ENCODE peak calls at places on chromosomes 3 and 15, in eight cellular contexts. K is adrenal gland, O is left lung, P is mammary epithelial cell, S is IMR-90, D is left ventricle myocardium inferior, Q is heart left ventricle, G is Panc1. V is an unnamed sample.

GRCh38 chr15:57665187-57665586 is 41.3 kb upstream of the POLR2M start:
- DNase-seq in G (no peak), P (no peak), Q (no peak), S (no peak), K (no peak), D (no peak), O (no peak), V (no peak)

GRCh38 chr3:46646700-46647099 is 34.4 kb downstream of the FAM240A start:
- DNase-seq in O (no peak), D (no peak), S (peak), G (no peak), Q (no peak), P (peak), K (peak), V (no peak)

GRCh38 chr3:133527306-133527705 is 46.2 kb upstream of the CDV3 start:
- DNase-seq in O (no peak), S (no peak), D (no peak), K (no peak), P (no peak), Q (no peak), G (no peak), V (no peak)

GRCh38 chr3:134427400-134428111 is 53.3 kb upstream of the AMOTL2 start:
- DNase-seq in D (no peak), P (peak), S (peak), Q (peak), G (peak), K (peak), O (no peak), V (no peak)

GRCh38 chr15:47514251-47514652 is 203.1 kb upstream of the SEMA6D start:
- DNase-seq in D (no peak), O (no peak), Q (no peak), K (no peak), S (peak), P (peak), G (no peak), V (no peak)

GRCh38 chr3:185823280-185824044 is 1.4 kb downstream of the IGF2BP2 start:
- DNase-seq in O (peak), D (peak), K (peak), Q (peak), P (peak), S (peak), G (no peak), V (peak)

GRCh38 chr3:21436846-21437245 is 314.2 kb downstream of the ZNF385D start:
- DNase-seq in O (no peak), K (no peak), S (no peak), Q (no peak), P (no peak), G (no peak), D (no peak), V (no peak)

GRCh38 chr3:197749315-197749600 is 425 bp upstream of the FYTTD1 start:
- DNase-seq in O (no peak), D (no peak), K (no peak), S (peak), Q (no peak), G (no peak), P (peak), V (peak)

GRCh38 chr15:70038730-70039392 is 58.9 kb downstream of the TLE3 start:
- DNase-seq in D (no peak), Q (no peak), S (no peak), G (no peak), K (no peak), O (no peak), P (no peak), V (no peak)

GRCh38 chr3:44476181-44476599 is 1.3 kb downstream of the ZNF445 start:
- DNase-seq in P (peak), G (no peak), O (no peak), D (no peak), S (peak), K (no peak), Q (no peak), V (no peak)
- H3K4me3 ChIP-seq in P (peak), G (peak), O (peak), D (peak), S (peak), K (peak), Q (peak), V (no peak)

GRCh38 chr3:170040283-170040907 is 2.6 kb downstream of the GPR160 start:
- DNase-seq in O (no peak), S (no peak), P (no peak), Q (no peak), G (no peak), K (no peak), D (no peak), V (no peak)

GRCh38 chr3:170043506-170043905 is 5.7 kb downstream of the GPR160 start:
- DNase-seq in P (no peak), Q (no peak), S (no peak), D (no peak), O (no peak), G (no peak), K (no peak), V (no peak)

GRCh38 chr3:170038434-170039110 is 777 bp downstream of the GPR160 start:
- DNase-seq in K (no peak), G (no peak), S (no peak), Q (no peak), P (no peak), D (no peak), O (peak), V (no peak)

GRCh38 chr3:170033489-170033888 is 4.3 kb upstream of the GPR160 start:
- DNase-seq in P (no peak), G (no peak), O (no peak), S (no peak), Q (no peak), K (no peak), D (no peak), V (peak)

DNA sequence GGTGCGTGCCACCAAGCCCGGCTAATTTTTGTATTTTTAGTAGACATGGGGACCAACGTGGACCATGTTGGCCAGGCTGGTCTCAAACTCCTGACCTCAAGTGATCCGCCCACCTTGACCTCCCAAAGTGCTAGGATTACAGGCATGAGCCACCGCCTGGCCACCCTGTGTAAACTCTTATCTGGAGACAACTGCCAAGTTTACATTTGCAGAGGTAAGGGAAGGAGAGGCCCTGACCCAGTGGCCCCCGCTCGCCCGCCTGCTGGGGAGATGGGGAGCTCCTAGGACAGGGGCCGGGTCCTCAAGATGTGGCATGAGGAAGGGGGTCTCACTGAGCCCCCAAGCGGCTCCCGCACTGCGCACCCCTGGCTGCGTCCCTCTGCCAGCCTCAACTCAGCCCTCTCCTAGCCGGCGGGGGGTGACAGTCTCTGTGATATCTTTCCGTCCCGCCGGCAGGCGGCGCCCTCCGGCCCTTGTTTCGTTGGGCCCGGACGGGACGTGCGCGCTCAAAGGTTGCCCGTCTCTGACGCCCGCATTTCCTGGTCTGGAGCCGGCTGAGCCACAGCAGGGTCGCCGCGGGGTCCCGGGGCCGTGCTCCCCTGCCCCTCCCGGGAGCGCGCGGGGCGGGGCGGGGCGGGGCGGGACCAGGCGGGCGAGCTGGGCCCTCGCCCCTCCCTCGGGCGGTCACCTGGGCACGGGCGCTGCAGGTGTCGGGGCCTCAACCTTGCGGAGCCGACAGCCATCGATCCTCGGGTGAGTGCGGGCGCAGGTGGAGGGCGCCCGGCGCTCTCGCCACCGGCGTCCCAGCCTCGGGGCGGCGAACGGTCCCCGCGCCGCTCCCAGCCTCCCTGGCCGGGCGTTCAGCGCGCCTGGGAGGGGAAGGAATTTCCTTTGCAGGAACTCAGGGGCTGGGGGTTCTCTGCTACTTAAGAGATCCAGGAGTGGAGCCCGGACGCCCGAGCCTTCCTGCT is at the start of gene GPR160:
- DNase-seq in O (peak), S (peak), P (peak), G (peak), K (peak), Q (peak), D (peak), V (peak)
- TF ChIP-seq CTCF in O (peak), S (peak), P (peak), G (peak), K (peak), Q (peak), D (peak), V (peak)

GRCh38 chr3:129593595-129594339 is 12.7 kb downstream of the PLXND1 start:
- DNase-seq in S (no peak), D (no peak), O (no peak), G (no peak), P (no peak), K (no peak), Q (no peak), V (no peak)
- H3K27ac ChIP-seq in S (peak), D (peak), O (peak), G (peak), P (no peak), K (peak), Q (peak), V (peak)

DNA sequence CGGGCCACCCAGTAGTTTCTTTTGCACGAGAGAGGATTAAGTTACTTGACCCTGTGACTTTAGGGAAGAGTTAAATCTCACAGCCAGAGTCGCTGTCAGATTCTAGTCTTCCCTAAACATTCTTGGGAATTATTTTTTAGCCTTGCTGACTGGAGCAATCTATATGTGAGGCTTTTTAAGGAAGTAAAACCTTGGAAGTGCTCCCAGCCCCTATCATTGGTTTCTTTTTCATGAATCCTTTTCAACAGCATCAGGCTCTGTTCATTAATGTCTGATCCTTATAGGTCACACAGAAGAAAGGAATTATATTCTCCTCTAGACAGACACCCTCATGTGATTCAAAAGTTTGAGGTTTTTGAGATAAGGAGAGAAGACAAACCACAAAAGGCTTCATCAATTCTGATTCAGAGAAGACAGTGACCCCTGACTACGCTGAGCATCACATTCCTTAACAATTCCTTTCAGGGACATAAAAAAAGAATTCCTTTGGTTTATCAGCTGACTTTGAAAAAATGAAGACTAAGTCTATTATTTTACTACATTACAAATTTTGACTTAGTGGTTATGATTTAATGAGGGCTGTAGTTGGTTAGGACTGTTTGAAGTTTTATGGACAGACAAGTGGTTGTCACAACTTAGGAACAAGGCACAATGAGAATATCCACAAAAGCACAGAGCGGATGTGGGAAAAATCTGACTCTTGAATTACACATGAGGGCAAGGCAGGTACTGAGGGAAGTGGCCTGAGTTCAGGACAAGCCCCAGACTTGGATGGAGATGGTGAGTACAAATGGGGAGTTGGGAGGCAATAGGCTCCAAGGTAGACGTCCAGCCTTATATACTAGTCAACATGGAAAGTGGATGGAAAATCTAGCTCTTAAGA is 171.1 kb upstream of the STT3B start:
- DNase-seq in K (no peak), D (no peak), O (no peak), S (peak), P (peak), G (no peak), Q (no peak), V (no peak)
- H3K4me3 ChIP-seq in K (no peak), D (no peak), O (no peak), S (peak), P (no peak), G (no peak), Q (no peak), V (no peak)

GRCh38 chr3:150372320-150373118 is 35.6 kb upstream of the TSC22D2 start:
- DNase-seq in P (no peak), S (peak), D (no peak), Q (no peak), O (no peak), K (no peak), G (no peak), V (no peak)
- TF ChIP-seq CTCF in P (peak), S (peak), D (peak), Q (no peak), O (no peak), K (no peak), G (peak), V (no peak)

GRCh38 chr15:101288905-101289513 is 6.0 kb downstream of the SNRPA1 start:
- DNase-seq in P (peak), O (no peak), K (no peak), S (peak), Q (no peak), D (no peak), G (no peak), V (peak)

GRCh38 chr15:101294731-101295606 is at the start of gene SNRPA1:
- DNase-seq in G (no peak), P (peak), K (peak), O (peak), D (peak), Q (peak), S (peak), V (peak)

GRCh38 chr15:101295607-101296225 is 668 bp upstream of the SNRPA1 start:
- DNase-seq in Q (no peak), S (peak), G (no peak), D (no peak), K (no peak), O (peak), P (no peak), V (no peak)

GRCh38 chr15:101296418-101297405 is 1.7 kb upstream of the SNRPA1 start:
- DNase-seq in Q (no peak), P (peak), G (no peak), D (no peak), K (no peak), O (no peak), S (peak), V (no peak)

DNA sequence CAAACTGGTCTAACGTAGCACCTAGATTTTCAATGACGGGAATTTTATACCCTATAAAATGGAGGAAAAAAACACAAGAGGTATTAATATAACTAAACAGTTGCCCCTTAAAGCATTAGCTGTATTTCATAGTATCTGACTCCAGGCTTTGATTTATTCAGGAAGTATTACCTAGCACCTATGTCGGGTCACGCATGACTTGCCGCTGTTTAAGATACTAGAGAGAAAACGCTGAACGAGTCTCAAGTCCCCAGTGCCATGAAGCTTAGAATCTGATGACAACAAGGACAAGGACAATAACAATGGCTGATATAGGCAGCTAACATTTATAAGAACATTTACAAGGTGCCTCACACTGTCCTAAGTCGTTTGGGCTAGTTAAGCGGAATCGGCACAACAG is 1.9 kb downstream of the SNRPA1 start:
- DNase-seq in Q (no peak), O (no peak), D (no peak), P (no peak), S (no peak), G (no peak), K (no peak), V (no peak)
- H3K27ac ChIP-seq in Q (peak), O (no peak), D (no peak), P (peak), S (no peak), G (peak), K (no peak), V (peak)

GRCh38 chr3:158105710-158106438 is at the start of gene SHOX2:
- DNase-seq in O (peak), K (no peak), D (no peak), S (peak), P (peak), Q (peak), G (no peak), V (peak)
- H3K4me3 ChIP-seq in O (peak), K (peak), D (peak), S (peak), P (peak), Q (peak), G (peak), V (peak)